ENCODE peak calls at places on chromosomes 16 and 17, in ten cellular contexts. F, E, J, P, D, G, R, H, Y and W are unnamed samples.

GRCh38 chr17:6233339-6233738 is 163.2 kb downstream of the WSCD1 start:
- DNase-seq in J (no peak), P (no peak), E (no peak), R (no peak), D (no peak), G (no peak), Y (no peak), H (peak), F (no peak), W (no peak)

GRCh38 chr17:40552806-40553693 is 12.2 kb downstream of the CCR7 start:
- DNase-seq in H (peak), P (no peak), G (no peak), F (no peak), D (no peak), J (no peak), Y (no peak), E (no peak), R (no peak), W (peak)

GRCh38 chr17:32794533-32795246 is 82.2 kb downstream of the MYO1D start:
- DNase-seq in Y (no peak), J (no peak), E (no peak), D (no peak), P (no peak), F (no peak), H (no peak), G (no peak), R (no peak), W (no peak)

GRCh38 chr17:76493505-76494167 is 7.6 kb downstream of the RHBDF2 start:
- DNase-seq in J (no peak), H (no peak), R (no peak), D (no peak), Y (no peak), E (no peak), F (no peak), G (no peak), P (no peak), W (no peak)

GRCh38 chr16:55499951-55500350 is 8.9 kb upstream of the LPCAT2 start:
- DNase-seq in P (peak), J (peak), R (no peak), Y (peak), F (no peak), G (no peak), D (no peak), H (peak), E (no peak), W (peak)

GRCh38 chr17:68125471-68125870 is 89.9 kb downstream of the KPNA2 start:
- DNase-seq in F (no peak), P (no peak), E (no peak), R (no peak), D (no peak), G (no peak), Y (no peak), H (no peak), J (no peak), W (no peak)

GRCh38 chr16:81598083-81598482 is 153.5 kb downstream of the CMIP start:
- DNase-seq in P (no peak), H (no peak), R (no peak), Y (no peak), F (no peak), D (no peak), E (no peak), G (no peak), J (no peak), W (no peak)

GRCh38 chr16:80120899-80121521 is 419.8 kb upstream of the DYNLRB2 start:
- DNase-seq in J (no peak), Y (no peak), H (no peak), F (no peak), P (peak), D (no peak), R (no peak), G (no peak), E (no peak), W (no peak)

GRCh38 chr17:55726440-55726839 is 3.8 kb upstream of the TMEM100 start:
- DNase-seq in R (no peak), D (peak), J (peak), P (no peak), G (no peak), H (peak), F (no peak), E (no peak), Y (peak), W (no peak)

GRCh38 chr17:57987582-57988300 is at the start of gene VEZF1:
- DNase-seq in G (peak), Y (peak), R (peak), E (peak), P (peak), D (peak), J (no peak), F (peak), H (peak), W (peak)

GRCh38 chr16:89721644-89722391 is 481 bp downstream of the ZNF276 start:
- DNase-seq in E (no peak), H (peak), P (peak), J (no peak), D (peak), Y (peak), F (peak), R (peak), G (peak), W (peak)

GRCh38 chr17:59357929-59358328 is 26.5 kb downstream of the YPEL2 start:
- DNase-seq in H (no peak), G (no peak), P (no peak), R (no peak), J (no peak), F (no peak), E (no peak), Y (peak), D (no peak), W (no peak)

GRCh38 chr17:63478814-63479494 is 2.1 kb downstream of the ACE start:
- DNase-seq in D (peak), R (peak), E (no peak), P (peak), G (peak), H (peak), F (peak), J (peak), Y (peak), W (peak)